ENCODE peak calls at places on chromosomes 6 and 20, in five cellular contexts. G, R, C, U and I are unnamed samples. For H3K4me1, the result is how much of the 10 kb centered on the place peaks cover.

GRCh38 chr6:14275493-14275851 is 157.9 kb downstream of the CD83 start:
- DNase-seq in C (no peak), G (peak), R (peak), U (peak), I (no peak)

GRCh38 chr6:107690864-107691661 is 133.1 kb downstream of the SCML4 start:
- DNase-seq in G (peak), R (no peak), U (peak), C (peak), I (no peak)

GRCh38 chr6:152957796-152958195 is 25.0 kb downstream of the FBXO5 start:
- DNase-seq in G (no peak), U (no peak), R (no peak), C (no peak), I (no peak)

GRCh38 chr6:41568585-41569384 is 22.6 kb downstream of the FOXP4 start:
- DNase-seq in U (no peak), C (no peak), R (no peak), G (peak), I (no peak)

GRCh38 chr6:150565945-150566344 is 33.7 kb upstream of the PLEKHG1 start:
- DNase-seq in C (no peak), G (no peak), R (no peak), U (no peak), I (peak)

GRCh38 chr6:109606362-109606761 is 84.6 kb downstream of the AK9 start:
- DNase-seq in C (no peak), G (no peak), U (no peak), R (no peak), I (no peak)

GRCh38 chr20:36881888-36882287 is 6.0 kb downstream of the TLDC2 start:
- DNase-seq in R (no peak), C (no peak), G (no peak), U (no peak), I (no peak)

GRCh38 chr20:40046703-40047102 is 642.3 kb downstream of the MAFB start:
- DNase-seq in C (no peak), R (no peak), U (no peak), G (no peak), I (peak)

GRCh38 chr6:162153120-162153519 is 574.4 kb downstream of the PRKN start:
- DNase-seq in C (no peak), R (no peak), G (no peak), U (no peak), I (no peak)
- H3K4me1 ChIP-seq in C (under half), R (under half), G (under half), U (under half), I (under half)

GRCh38 chr6:35691027-35691824 is 2.5 kb upstream of the FKBP5 start:
- DNase-seq in C (no peak), G (no peak), U (peak), R (peak), I (no peak)
- H3K27ac ChIP-seq in C (no peak), G (no peak), U (no peak), R (peak), I (no peak)

GRCh38 chr6:137879885-137880430 is 12.9 kb downstream of the TNFAIP3 start:
- DNase-seq in C (peak), U (no peak), G (peak), R (no peak), I (no peak)

GRCh38 chr6:137879301-137879700 is 12.2 kb downstream of the TNFAIP3 start:
- DNase-seq in C (no peak), G (no peak), U (no peak), R (no peak), I (no peak)

GRCh38 chr6:137877113-137877512 is 10.1 kb downstream of the TNFAIP3 start:
- DNase-seq in C (no peak), R (no peak), G (no peak), U (no peak), I (peak)

GRCh38 chr6:137878070-137878809 is 11.2 kb downstream of the TNFAIP3 start:
- DNase-seq in C (no peak), R (no peak), G (no peak), U (no peak), I (peak)

DNA sequence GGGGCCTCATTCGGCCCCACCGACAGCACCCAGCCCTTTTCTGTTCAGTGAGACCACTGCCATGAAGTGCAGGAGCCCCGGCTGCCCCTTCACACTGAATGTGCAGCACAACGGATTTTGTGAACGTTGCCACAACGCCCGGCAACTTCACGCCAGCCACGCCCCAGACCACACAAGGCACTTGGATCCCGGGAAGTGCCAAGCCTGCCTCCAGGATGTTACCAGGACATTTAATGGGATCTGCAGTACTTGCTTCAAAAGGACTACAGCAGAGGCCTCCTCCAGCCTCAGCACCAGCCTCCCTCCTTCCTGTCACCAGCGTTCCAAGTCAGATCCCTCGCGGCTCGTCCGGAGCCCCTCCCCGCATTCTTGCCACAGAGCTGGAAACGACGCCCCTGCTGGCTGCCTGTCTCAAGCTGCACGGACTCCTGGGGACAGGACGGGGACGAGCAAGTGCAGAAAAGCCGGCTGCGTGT is 11.8 kb downstream of the TNFAIP3 start:
- DNase-seq in G (peak), C (peak), R (peak), U (no peak), I (no peak)
- TF ChIP-seq CTCF in G (peak), C (peak), R (no peak), U (no peak), I (no peak)

DNA sequence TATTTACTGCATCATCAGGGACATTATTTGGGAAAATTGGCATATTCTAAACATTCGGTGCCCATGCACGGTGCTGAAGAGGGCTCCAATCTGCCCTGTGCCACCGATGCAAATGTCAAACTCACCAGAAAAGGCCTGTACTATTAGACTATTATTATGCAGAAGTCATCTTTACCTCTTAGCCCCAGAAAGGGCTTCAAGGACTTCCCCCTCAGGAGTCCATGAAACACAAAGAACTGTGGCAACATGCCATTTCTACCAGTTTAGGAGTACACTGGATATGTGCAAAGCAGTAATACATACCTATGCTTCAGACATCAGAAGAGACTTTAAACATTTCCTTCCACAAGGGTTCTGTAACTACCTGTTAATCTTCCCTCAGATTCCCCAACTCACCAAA is 8.6 kb downstream of the DIDO1 start:
- DNase-seq in U (no peak), G (no peak), R (no peak), C (no peak), I (no peak)
- H3K4me1 ChIP-seq in U (under half), G (under half), R (half or more), C (half or more), I (under half)

GRCh38 chr20:55353206-55353605 is 652.1 kb downstream of the CBLN4 start:
- DNase-seq in G (no peak), R (no peak), U (no peak), C (no peak), I (peak)

GRCh38 chr20:55348201-55348600 is 657.1 kb downstream of the CBLN4 start:
- DNase-seq in U (no peak), G (no peak), R (no peak), C (no peak), I (no peak)
- H3K27ac ChIP-seq in U (no peak), G (no peak), R (no peak), C (no peak), I (no peak)

DNA sequence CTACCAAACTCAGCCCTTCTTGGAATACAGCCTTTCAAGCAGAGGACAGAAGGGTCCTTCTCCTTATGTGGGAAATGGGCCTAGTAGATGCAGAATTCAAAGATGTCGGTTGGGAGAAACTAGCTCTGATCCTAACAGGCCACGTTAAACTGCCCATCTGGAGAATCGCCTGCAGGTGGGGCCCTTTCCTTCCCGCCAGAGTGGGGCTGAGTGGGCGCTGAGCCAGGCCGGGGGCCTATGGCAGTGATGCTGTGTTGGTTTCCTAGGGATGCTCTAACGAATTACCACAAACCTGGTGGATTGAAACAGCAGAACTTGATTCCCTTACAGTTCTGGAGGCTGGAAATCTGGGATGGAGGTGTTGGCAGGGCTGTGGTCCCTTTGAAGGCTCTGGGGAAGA is 9.1 kb downstream of the MAPK13 start:
- DNase-seq in R (no peak), G (peak), C (peak), U (peak), I (no peak)
- TF ChIP-seq CTCF in R (no peak), G (peak), C (peak), U (peak), I (peak)

DNA sequence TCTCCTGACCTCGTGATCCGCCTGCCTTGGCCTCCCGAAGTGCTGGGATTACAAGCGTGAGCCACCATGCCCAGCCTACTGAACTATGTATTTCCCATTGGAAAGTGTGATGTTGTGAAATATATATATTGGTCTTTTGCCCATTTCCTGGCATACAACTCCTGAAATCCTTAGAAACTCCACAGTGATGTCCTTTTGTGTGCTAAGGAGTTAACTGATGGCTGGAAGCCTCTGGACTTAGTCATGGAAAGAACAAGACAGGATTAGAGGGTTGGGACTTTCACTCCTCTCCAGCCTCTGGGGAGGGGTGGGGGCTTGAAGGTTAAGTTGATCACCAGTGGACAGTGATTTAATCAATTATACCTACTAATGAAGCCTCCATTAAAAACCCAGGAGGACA is 7.1 kb downstream of the PANK2 start:
- DNase-seq in C (no peak), U (peak), R (no peak), G (no peak), I (no peak)
- H3K4me1 ChIP-seq in C (under half), U (under half), R (half or more), G (under half), I (under half)